ENCODE peak calls at places on chromosomes 4 and X, in six cellular contexts. B is nephron progenitor cell, M is body of pancreas, U is hypothalamus, S is EH, E is substantia nigra. W is an unnamed sample.

GRCh38 chr4:122038896-122039295 is 87.0 kb upstream of the TRPC3 start:
- DNase-seq in B (no peak), M (no peak), U (no peak), S (no peak), E (no peak), W (no peak)

GRCh38 chr4:95758001-95758400 is 81.9 kb upstream of the PDHA2 start:
- DNase-seq in B (no peak), M (no peak), U (no peak), S (no peak), E (no peak), W (no peak)

GRCh38 chrX:134520860-134521390 is 61.0 kb downstream of the HPRT1 start:
- DNase-seq in B (peak; percentile 20), M (peak; percentile 32), U (no peak), S (peak; percentile 74), E (no peak), W (no peak)

GRCh38 chrX:31374786-31375185 is 302.9 kb upstream of the FTHL17 start:
- DNase-seq in B (no peak), M (no peak), U (no peak), S (no peak), E (no peak), W (no peak)

GRCh38 chr4:185112104-185112503 is 31.0 kb upstream of the SLC25A4 start:
- DNase-seq in B (no peak), M (peak; percentile 82), U (no peak), S (peak; percentile 93), E (no peak), W (no peak)

GRCh38 chr4:112881842-112882241 is 167.6 kb upstream of the ANK2 start:
- DNase-seq in B (no peak), M (no peak), U (no peak), S (no peak), E (no peak), W (no peak)

GRCh38 chrX:68462653-68463052 is 29.4 kb upstream of the OPHN1 start:
- DNase-seq in B (peak; percentile 10), M (peak; percentile 34), U (no peak), S (peak; percentile 61), E (no peak), W (no peak)

GRCh38 chr4:177308125-177308524 is 1.5 kb upstream of the NEIL3 start:
- DNase-seq in B (no peak), M (peak; percentile 18), U (no peak), S (peak; percentile 93), E (peak; percentile 5), W (no peak)

GRCh38 chrX:154036513-154036912 is 16.8 kb upstream of the IRAK1 start:
- DNase-seq in B (no peak), M (no peak), U (no peak), S (no peak), E (no peak), W (no peak)

GRCh38 chr4:147683172-147683571 is 791 bp downstream of the PRMT9 start:
- DNase-seq in B (peak; percentile 11), M (peak; percentile 36), U (no peak), S (peak; percentile 45), E (no peak), W (no peak)

GRCh38 chr4:26094076-26094475 is 180.1 kb downstream of the SMIM20 start:
- DNase-seq in B (no peak), M (no peak), U (no peak), S (no peak), E (no peak), W (no peak)

GRCh38 chr4:1547863-1548637 is 136.1 kb downstream of the FAM53A start:
- DNase-seq in B (no peak), M (no peak), U (no peak), S (no peak), E (no peak), W (no peak)

GRCh38 chr4:63017300-63017699 is 1392.0 kb downstream of the TECRL start:
- DNase-seq in B (no peak), M (no peak), U (no peak), S (no peak), E (no peak), W (no peak)

GRCh38 chrX:12965390-12965940 is 9.4 kb upstream of the TMSB4X start:
- DNase-seq in B (no peak), M (no peak), U (no peak), S (no peak), E (no peak), W (no peak)

GRCh38 chrX:41561045-41561444 is 113.9 kb downstream of the NYX start:
- DNase-seq in B (no peak), M (peak; percentile 40), U (no peak), S (peak; percentile 80), E (peak; percentile 7), W (no peak)

GRCh38 chr4:164748375-164748774 is 5.6 kb upstream of the SMIM31 start:
- DNase-seq in B (no peak), M (no peak), U (no peak), S (peak; percentile 19), E (no peak), W (no peak)

GRCh38 chr4:87078987-87079469 is 141.4 kb downstream of the KLHL8 start:
- DNase-seq in B (no peak), M (peak; percentile 26), U (no peak), S (peak; percentile 93), E (peak; percentile 16), W (peak; percentile 67)

GRCh38 chr4:147994076-147994475 is 262.2 kb downstream of the ARHGAP10 start:
- DNase-seq in B (no peak), M (no peak), U (no peak), S (no peak), E (no peak), W (no peak)

GRCh38 chr4:74618166-74618565 is 173.2 kb downstream of the AREG start:
- DNase-seq in B (no peak), M (no peak), U (no peak), S (no peak), E (no peak), W (no peak)

GRCh38 chr4:19239565-19239964 is 1012.1 kb upstream of the SLIT2 start:
- DNase-seq in B (no peak), M (no peak), U (no peak), S (peak; percentile 81), E (no peak), W (no peak)

W was measured in suprapubic skin.